ENCODE peak calls at places on chromosomes 7 and 10, in six cellular contexts. I, T, R, X, U and B are unnamed samples.

GRCh38 chr7:92644406-92645113 is 54.4 kb upstream of the FAM133B start:
- DNase-seq in I (no peak), T (peak; percentile 45), R (no peak), X (peak; percentile 33), U (peak; percentile 30), B (peak; percentile 67)

GRCh38 chr7:51016546-51016945 is 233.8 kb upstream of the GRB10 start:
- DNase-seq in I (no peak), T (no peak), R (no peak), X (no peak), U (no peak), B (no peak)

GRCh38 chr7:77580762-77581350 is 43.8 kb downstream of the PTPN12 start:
- DNase-seq in I (no peak), T (peak; percentile 61), R (no peak), X (peak; percentile 26), U (no peak), B (no peak)

GRCh38 chr7:114439581-114439980 is 25.0 kb downstream of the FOXP2 start:
- DNase-seq in I (no peak), T (no peak), R (no peak), X (no peak), U (no peak), B (no peak)

GRCh38 chr10:86227501-86228258 is 138.9 kb downstream of the GRID1 start:
- DNase-seq in I (no peak), T (no peak), R (no peak), X (no peak), U (no peak), B (no peak)

GRCh38 chr7:150924256-150924851 is 53.8 kb downstream of the KCNH2 start:
- DNase-seq in I (no peak), T (no peak), R (no peak), X (no peak), U (no peak), B (no peak)

GRCh38 chr7:70072220-70072619 is 473.9 kb downstream of the AUTS2 start:
- DNase-seq in I (no peak), T (peak; percentile 61), R (no peak), X (peak; percentile 89), U (no peak), B (no peak)

GRCh38 chr7:47945261-47946015 is 2.8 kb downstream of the PKD1L1 start:
- DNase-seq in I (peak; percentile 77), T (peak; percentile 81), R (peak; percentile 78), X (peak; percentile 41), U (peak; percentile 30), B (peak; percentile 65)

GRCh38 chr10:92553959-92554358 is 19.9 kb downstream of the IDE start:
- DNase-seq in I (no peak), T (no peak), R (no peak), X (no peak), U (no peak), B (no peak)

GRCh38 chr10:119412831-119413737 is 129.4 kb downstream of the RGS10 start:
- DNase-seq in I (no peak), T (peak; percentile 77), R (no peak), X (peak; percentile 39), U (no peak), B (no peak)

GRCh38 chr7:74657692-74658170 is at the start of gene GTF2I:
- DNase-seq in I (no peak), T (no peak), R (no peak), X (no peak), U (no peak), B (no peak)

GRCh38 chr10:22320591-22321155 is at the start of gene BMI1:
- DNase-seq in I (peak; percentile 77), T (peak; percentile 77), R (peak; percentile 63), X (peak; percentile 77), U (peak; percentile 28), B (peak; percentile 57)

GRCh38 chr10:104638861-104639594 is 2.1 kb upstream of the SORCS3 start:
- DNase-seq in I (no peak), T (no peak), R (no peak), X (no peak), U (no peak), B (peak; percentile 5)

GRCh38 chr10:34607894-34608293 is 207.2 kb downstream of the PARD3 start:
- DNase-seq in I (peak; percentile 76), T (no peak), R (no peak), X (no peak), U (no peak), B (no peak)

GRCh38 chr10:101066146-101066889 is 4.5 kb downstream of the KAZALD1 start:
- DNase-seq in I (peak; percentile 80), T (peak; percentile 52), R (peak; percentile 58), X (peak; percentile 59), U (peak; percentile 64), B (peak; percentile 65)

GRCh38 chr7:66904063-66904593 is 16.9 kb upstream of the TMEM248 start:
- DNase-seq in I (no peak), T (no peak), R (no peak), X (no peak), U (no peak), B (no peak)

GRCh38 chr7:66907731-66908130 is 13.3 kb upstream of the TMEM248 start:
- DNase-seq in I (no peak), T (no peak), R (no peak), X (no peak), U (no peak), B (no peak)

GRCh38 chr7:66905243-66905642 is 15.8 kb upstream of the TMEM248 start:
- DNase-seq in I (no peak), T (no peak), R (no peak), X (no peak), U (no peak), B (no peak)

GRCh38 chr7:66903360-66904062 is 17.5 kb upstream of the TMEM248 start:
- DNase-seq in I (no peak), T (no peak), R (no peak), X (no peak), U (no peak), B (no peak)

GRCh38 chr7:66905689-66906088 is 15.3 kb upstream of the TMEM248 start:
- DNase-seq in I (no peak), T (no peak), R (no peak), X (no peak), U (no peak), B (no peak)
- TF ChIP-seq CTCF in I (peak; percentile 42), T (peak; percentile 46), R (no peak), X (peak; percentile 26), U (no peak), B (no peak)

GRCh38 chr10:105837951-105838350 is 1196.9 kb downstream of the SORCS3 start:
- DNase-seq in I (peak; percentile 11), T (peak; percentile 2), R (no peak), X (peak; percentile 21), U (peak; percentile 4), B (peak; percentile 1)
- H3K4me3 ChIP-seq in I (peak overlapping the region; percentile 62), T (no peak overlapping the region), R (peak overlapping the region; percentile 22), X (peak overlapping the region; percentile 0), U (peak overlapping the region; percentile 32), B (peak overlapping the region; percentile 16)

GRCh38 chr7:559396-559705 is 39.7 kb upstream of the PDGFA start:
- DNase-seq in I (no peak), T (no peak), R (no peak), X (no peak), U (no peak), B (no peak)

GRCh38 chr7:562394-562675 is 42.7 kb upstream of the PDGFA start:
- DNase-seq in I (no peak), T (no peak), R (no peak), X (no peak), U (no peak), B (no peak)

GRCh38 chr7:561631-562393 is 42.2 kb upstream of the PDGFA start:
- DNase-seq in I (no peak), T (no peak), R (no peak), X (no peak), U (no peak), B (no peak)

GRCh38 chr7:562789-563628 is 43.4 kb upstream of the PDGFA start:
- DNase-seq in I (no peak), T (no peak), R (no peak), X (no peak), U (no peak), B (no peak)

DNA sequence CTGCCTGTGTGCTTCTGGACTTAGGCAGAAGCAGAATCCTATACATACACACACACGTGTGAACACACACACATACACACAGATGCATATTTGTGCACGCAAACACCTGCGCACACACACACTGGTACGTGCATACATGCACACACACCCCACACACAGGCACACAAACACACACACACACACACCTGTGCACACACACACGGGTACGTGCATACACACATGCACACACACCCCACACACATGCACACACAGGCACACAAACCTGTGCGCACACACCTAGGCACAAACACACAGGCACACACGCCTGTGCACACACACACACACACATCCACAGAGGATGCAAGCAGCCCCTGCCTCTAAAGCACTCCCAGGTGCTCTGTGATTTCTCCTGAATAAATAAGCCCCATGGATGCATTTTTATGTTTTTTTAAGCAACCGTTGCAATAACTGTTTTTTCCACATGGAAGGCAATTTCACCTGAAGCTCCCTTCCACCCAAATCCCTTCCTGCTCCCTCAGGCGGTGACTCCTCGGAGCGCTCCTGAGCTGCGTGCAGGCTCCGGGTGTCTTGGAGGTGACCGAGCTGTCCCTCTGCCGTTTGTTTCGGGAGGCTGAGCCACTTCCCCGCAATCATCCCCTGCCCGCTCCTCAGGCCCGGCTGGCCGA is 41.5 kb upstream of the PDGFA start:
- DNase-seq in I (no peak), T (no peak), R (no peak), X (no peak), U (no peak), B (no peak)
- TF ChIP-seq CTCF in I (no peak), T (no peak), R (no peak), X (no peak), U (no peak), B (no peak)

GRCh38 chr10:42304341-42304740 is 334.0 kb downstream of the ZNF33B start:
- DNase-seq in I (no peak), T (no peak), R (no peak), X (no peak), U (no peak), B (no peak)
- H3K4me3 ChIP-seq in I (no peak overlapping the region), T (no peak overlapping the region), R (no peak overlapping the region), X (no peak overlapping the region), U (no peak overlapping the region), B (no peak overlapping the region)